ENCODE peak calls at places on chromosomes 1 and 21, in four cellular contexts. One of them, this sample, is unnamed.

GRCh38 chr1:101463195-101463594 is 226.4 kb downstream of the S1PR1 start:
- DNase-seq in lung: no peak
- DNase-seq in hepatocyte: no peak
- DNase-seq in lower lobe of right lung: no peak
- DNase-seq in this sample: no peak

GRCh38 chr1:221693087-221693486 is 48.8 kb downstream of the DUSP10 start:
- DNase-seq in lower lobe of right lung: no peak
- DNase-seq in lung: no peak
- DNase-seq in hepatocyte: no peak
- DNase-seq in this sample: no peak

GRCh38 chr1:110136911-110137310 is 13.4 kb upstream of the SLC6A17 start:
- DNase-seq in hepatocyte: peak
- DNase-seq in lower lobe of right lung: no peak
- DNase-seq in lung: no peak
- DNase-seq in this sample: no peak

GRCh38 chr1:112507896-112508241 is 896 bp upstream of the WNT2B start:
- DNase-seq in lung: no peak
- DNase-seq in lower lobe of right lung: no peak
- DNase-seq in hepatocyte: peak
- DNase-seq in this sample: no peak

GRCh38 chr1:147496571-147496970 is 44.7 kb upstream of the BCL9 start:
- DNase-seq in hepatocyte: peak
- DNase-seq in lower lobe of right lung: no peak
- DNase-seq in lung: peak
- DNase-seq in this sample: peak

GRCh38 chr1:231612393-231613089 is 14.0 kb upstream of the DISC1 start:
- DNase-seq in lung: no peak
- DNase-seq in lower lobe of right lung: peak
- DNase-seq in hepatocyte: no peak
- DNase-seq in this sample: no peak

GRCh38 chr1:200660719-200661118 is 9.0 kb downstream of the DDX59 start:
- DNase-seq in lung: no peak
- DNase-seq in lower lobe of right lung: no peak
- DNase-seq in hepatocyte: no peak
- DNase-seq in this sample: no peak

GRCh38 chr1:172513480-172513879 is 19.5 kb upstream of the SUCO start:
- DNase-seq in lower lobe of right lung: no peak
- DNase-seq in hepatocyte: peak
- DNase-seq in lung: no peak
- DNase-seq in this sample: no peak

GRCh38 chr1:172993640-172994039 is 57.1 kb downstream of the TNFSF18 start:
- DNase-seq in lung: no peak
- DNase-seq in lower lobe of right lung: no peak
- DNase-seq in hepatocyte: no peak
- DNase-seq in this sample: peak

GRCh38 chr21:35697321-35697808 is 363.0 kb downstream of the SETD4 start:
- DNase-seq in hepatocyte: peak
- DNase-seq in lung: peak
- DNase-seq in lower lobe of right lung: peak
- DNase-seq in this sample: peak

GRCh38 chr21:34029724-34030528 is 43.5 kb upstream of the MRPS6 start:
- DNase-seq in lower lobe of right lung: no peak
- DNase-seq in hepatocyte: peak
- DNase-seq in lung: peak
- DNase-seq in this sample: peak

GRCh38 chr1:235253219-235253640 is 74.7 kb downstream of the ARID4B start:
- DNase-seq in lower lobe of right lung: no peak
- DNase-seq in hepatocyte: peak
- DNase-seq in lung: peak
- DNase-seq in this sample: peak

GRCh38 chr21:26449161-26449560 is 123.9 kb downstream of the CYYR1 start:
- DNase-seq in hepatocyte: peak
- DNase-seq in lower lobe of right lung: no peak
- DNase-seq in lung: no peak
- DNase-seq in this sample: peak

GRCh38 chr1:10788592-10789006 is 7.8 kb downstream of the CASZ1 start:
- DNase-seq in lower lobe of right lung: peak
- DNase-seq in lung: no peak
- DNase-seq in hepatocyte: peak
- DNase-seq in this sample: peak

GRCh38 chr1:72284398-72285073 is 2.2 kb upstream of the NEGR1 start:
- DNase-seq in lung: no peak
- DNase-seq in lower lobe of right lung: peak
- DNase-seq in hepatocyte: peak
- DNase-seq in this sample: peak

GRCh38 chr21:32726742-32727477 is 903 bp downstream of the SYNJ1 start:
- DNase-seq in hepatocyte: peak
- DNase-seq in lower lobe of right lung: no peak
- DNase-seq in lung: peak
- DNase-seq in this sample: peak

GRCh38 chr1:171983584-171983983 is 142.3 kb downstream of the DNM3 start:
- DNase-seq in hepatocyte: peak
- DNase-seq in lower lobe of right lung: no peak
- DNase-seq in lung: no peak
- DNase-seq in this sample: peak

GRCh38 chr1:231682761-231683160 is 56.2 kb downstream of the DISC1 start:
- DNase-seq in lung: no peak
- DNase-seq in lower lobe of right lung: no peak
- DNase-seq in hepatocyte: no peak
- DNase-seq in this sample: no peak

GRCh38 chr1:179969962-179970361 is 15.4 kb downstream of the CEP350 start:
- DNase-seq in hepatocyte: no peak
- DNase-seq in lung: no peak
- DNase-seq in lower lobe of right lung: no peak
- DNase-seq in this sample: no peak

GRCh38 chr1:77430966-77431735 is 149.3 kb downstream of the AK5 start:
- DNase-seq in lung: no peak
- DNase-seq in lower lobe of right lung: no peak
- DNase-seq in hepatocyte: no peak
- DNase-seq in this sample: no peak

GRCh38 chr1:68571499-68571898 is 74.6 kb upstream of the DEPDC1 start:
- DNase-seq in lower lobe of right lung: no peak
- DNase-seq in hepatocyte: no peak
- DNase-seq in lung: no peak
- DNase-seq in this sample: peak

GRCh38 chr1:94805912-94806311 is 14.2 kb upstream of the SLC44A3 start:
- DNase-seq in hepatocyte: peak
- DNase-seq in lung: peak
- DNase-seq in lower lobe of right lung: peak
- DNase-seq in this sample: peak

GRCh38 chr1:4702927-4703326 is 48.5 kb downstream of the AJAP1 start:
- DNase-seq in hepatocyte: no peak
- DNase-seq in lung: no peak
- DNase-seq in lower lobe of right lung: no peak
- DNase-seq in this sample: no peak

GRCh38 chr1:161115132-161115711 is 2.6 kb downstream of the PFDN2 start:
- DNase-seq in lower lobe of right lung: no peak
- DNase-seq in lung: no peak
- DNase-seq in hepatocyte: no peak
- DNase-seq in this sample: peak

GRCh38 chr1:36304970-36305914 is 926 bp upstream of the SH3D21 start:
- DNase-seq in hepatocyte: peak
- DNase-seq in lower lobe of right lung: no peak
- DNase-seq in lung: no peak
- DNase-seq in this sample: peak

GRCh38 chr1:169809370-169810095 is 14.8 kb upstream of the METTL18 start:
- DNase-seq in lung: no peak
- DNase-seq in lower lobe of right lung: no peak
- DNase-seq in hepatocyte: peak
- DNase-seq in this sample: peak

GRCh38 chr1:26690157-26690556 is 5.7 kb upstream of the ARID1A start:
- DNase-seq in lung: no peak
- DNase-seq in lower lobe of right lung: no peak
- DNase-seq in hepatocyte: no peak
- DNase-seq in this sample: no peak

GRCh38 chr1:243346481-243346880 is 90.6 kb downstream of the SDCCAG8 start:
- DNase-seq in lower lobe of right lung: no peak
- DNase-seq in hepatocyte: no peak
- DNase-seq in lung: no peak
- DNase-seq in this sample: no peak

GRCh38 chr1:45864124-45864721 is 60.8 kb downstream of the MAST2 start:
- DNase-seq in lower lobe of right lung: no peak
- DNase-seq in lung: no peak
- DNase-seq in hepatocyte: no peak
- DNase-seq in this sample: peak
- H3K4me3 ChIP-seq in lower lobe of right lung: peak
- H3K4me3 ChIP-seq in lung: no peak
- H3K4me3 ChIP-seq in hepatocyte: no peak
- H3K4me3 ChIP-seq in this sample: peak

GRCh38 chr1:87757700-87758099 is 429.0 kb downstream of the LMO4 start:
- DNase-seq in hepatocyte: no peak
- DNase-seq in lower lobe of right lung: peak
- DNase-seq in lung: no peak
- DNase-seq in this sample: no peak
- H3K4me3 ChIP-seq in hepatocyte: no peak
- H3K4me3 ChIP-seq in lower lobe of right lung: no peak
- H3K4me3 ChIP-seq in lung: no peak
- H3K4me3 ChIP-seq in this sample: no peak

GRCh38 chr1:224185208-224185607 is 2.2 kb downstream of the DEGS1 start:
- DNase-seq in hepatocyte: no peak
- DNase-seq in lower lobe of right lung: no peak
- DNase-seq in lung: no peak
- DNase-seq in this sample: no peak
- H3K4me3 ChIP-seq in hepatocyte: no peak
- H3K4me3 ChIP-seq in lower lobe of right lung: no peak
- H3K4me3 ChIP-seq in lung: no peak
- H3K4me3 ChIP-seq in this sample: no peak

GRCh38 chr1:8019229-8019620 is 6.9 kb downstream of the ERRFI1 start:
- DNase-seq in lower lobe of right lung: no peak
- DNase-seq in lung: no peak
- DNase-seq in hepatocyte: no peak
- DNase-seq in this sample: no peak

GRCh38 chr1:8016244-8017241 is 9.6 kb downstream of the ERRFI1 start:
- DNase-seq in lung: no peak
- DNase-seq in lower lobe of right lung: no peak
- DNase-seq in hepatocyte: no peak
- DNase-seq in this sample: no peak

GRCh38 chr1:8017495-8018310 is 8.4 kb downstream of the ERRFI1 start:
- DNase-seq in lower lobe of right lung: no peak
- DNase-seq in lung: no peak
- DNase-seq in hepatocyte: peak
- DNase-seq in this sample: peak

GRCh38 chr1:8020032-8020431 is 6.1 kb downstream of the ERRFI1 start:
- DNase-seq in lung: no peak
- DNase-seq in hepatocyte: peak
- DNase-seq in lower lobe of right lung: no peak
- DNase-seq in this sample: no peak

DNA sequence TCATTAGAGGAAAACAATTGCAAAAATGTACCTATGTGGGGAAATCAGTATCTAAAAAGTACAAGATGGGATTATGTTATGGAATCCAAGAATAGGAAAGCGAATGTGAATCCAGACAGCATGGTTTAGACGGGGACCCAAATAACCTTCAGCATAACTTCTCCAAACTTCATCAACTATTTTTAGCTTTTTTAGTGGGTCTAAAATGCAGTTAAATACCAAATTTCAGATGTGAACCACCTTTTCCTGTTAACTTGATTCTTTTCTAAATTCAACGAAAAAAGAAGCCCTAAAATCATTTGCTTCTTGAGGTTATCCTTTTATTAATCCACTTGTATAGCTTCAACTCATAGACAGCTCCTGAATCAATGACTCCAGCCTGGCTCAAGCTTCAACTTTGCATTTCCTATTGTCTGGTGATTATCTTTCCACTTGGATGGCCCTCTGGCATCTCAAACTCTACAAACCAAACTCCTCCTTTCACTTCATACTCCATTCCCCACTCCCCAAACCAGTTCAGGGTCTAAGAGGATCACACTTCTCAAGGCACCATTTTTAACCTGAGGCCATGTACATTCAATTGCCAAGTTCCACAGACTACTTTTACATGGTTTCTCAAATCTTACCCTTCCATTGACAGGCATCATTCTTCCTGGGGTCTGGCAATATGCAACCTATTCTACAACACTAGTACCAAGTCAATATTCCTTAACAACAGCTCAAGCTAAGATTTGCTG is 7.4 kb downstream of the ERRFI1 start:
- DNase-seq in lower lobe of right lung: no peak
- DNase-seq in hepatocyte: no peak
- DNase-seq in lung: no peak
- DNase-seq in this sample: no peak
- H3K4me3 ChIP-seq in lower lobe of right lung: no peak
- H3K4me3 ChIP-seq in hepatocyte: no peak
- H3K4me3 ChIP-seq in lung: no peak
- H3K4me3 ChIP-seq in this sample: no peak

GRCh38 chr1:204242920-204243319 is 29.1 kb upstream of the GOLT1A start:
- DNase-seq in lung: no peak
- DNase-seq in hepatocyte: no peak
- DNase-seq in lower lobe of right lung: no peak
- DNase-seq in this sample: no peak

GRCh38 chr1:204241914-204242313 is 28.1 kb upstream of the GOLT1A start:
- DNase-seq in hepatocyte: no peak
- DNase-seq in lung: no peak
- DNase-seq in lower lobe of right lung: no peak
- DNase-seq in this sample: no peak

GRCh38 chr1:204241050-204241449 is 27.3 kb upstream of the GOLT1A start:
- DNase-seq in hepatocyte: no peak
- DNase-seq in lower lobe of right lung: no peak
- DNase-seq in lung: no peak
- DNase-seq in this sample: no peak

DNA sequence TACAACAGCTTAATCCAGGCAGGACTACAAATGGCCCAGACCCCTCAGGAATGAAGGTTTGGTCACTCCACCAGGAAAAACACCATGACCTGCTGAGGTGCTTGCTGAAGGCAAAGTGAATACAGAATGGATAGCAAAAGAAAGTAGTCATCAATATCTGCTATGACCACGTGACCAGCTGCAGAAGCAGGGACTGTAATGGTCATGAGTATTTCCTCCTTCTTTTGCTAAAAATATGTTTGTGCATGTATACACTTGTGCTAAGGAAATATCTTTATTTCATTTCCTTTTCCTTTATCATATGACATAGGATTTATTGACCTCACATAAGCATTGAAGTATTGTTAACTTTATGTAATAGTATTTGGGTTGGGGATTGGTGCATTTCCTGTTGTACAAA is 26.4 kb upstream of the GOLT1A start:
- DNase-seq in lung: no peak
- DNase-seq in hepatocyte: no peak
- DNase-seq in lower lobe of right lung: no peak
- DNase-seq in this sample: no peak
- H3K4me3 ChIP-seq in lung: no peak
- H3K4me3 ChIP-seq in hepatocyte: no peak
- H3K4me3 ChIP-seq in lower lobe of right lung: no peak
- H3K4me3 ChIP-seq in this sample: no peak

This sample was measured in foreskin fibroblast.